ENCODE peak calls at places on chromosomes 1 and 21, in ten cellular contexts. Q is Right ventricle myocardium superior; O is NB4; T is NCI-H774; M is WTC11; G is germinal center; J is lower leg skin; C is activated effector memory CD4-positive, alpha-beta T cell treated with anti-CD3 and anti-CD28 coated beads, Interleukin-2, amount 50 U/mL, for 16 hours; N is progenitor cell of endocrine pancreas; H is PC-9. L is an unnamed sample.

GRCh38 chr1:36321119-36321951 is 2.1 kb downstream of the EVA1B start:
- DNase-seq in N (no peak), Q (peak; percentile 87), C (peak; percentile 80), T (no peak), O (peak; percentile 84), J (peak; percentile 75), M (peak; percentile 91), G (peak; percentile 44), H (no peak), L (peak; percentile 90)

GRCh38 chr1:91314643-91315042 is 90.0 kb downstream of the HFM1 start:
- DNase-seq in H (no peak), G (no peak), Q (no peak), C (no peak), T (no peak), J (no peak), M (no peak), O (no peak), N (no peak), L (no peak)

GRCh38 chr21:45135122-45135521 is 60.7 kb downstream of the ADARB1 start:
- DNase-seq in Q (no peak), G (no peak), O (no peak), T (no peak), M (no peak), J (no peak), C (no peak), N (no peak), H (no peak), L (no peak)

GRCh38 chr1:232635778-232636356 is 5.9 kb upstream of the SIPA1L2 start:
- DNase-seq in N (no peak), C (no peak), M (no peak), G (peak; percentile 51), Q (no peak), J (no peak), T (peak; percentile 49), H (no peak), O (peak; percentile 61), L (peak; percentile 22)

GRCh38 chr1:89068291-89068690 is 3.3 kb upstream of the GBP1 start:
- DNase-seq in G (no peak), Q (no peak), M (no peak), N (no peak), O (no peak), T (no peak), J (no peak), C (no peak), H (peak; percentile 15), L (no peak)

GRCh38 chr1:28507247-28507645 is 1.4 kb downstream of the RCC1 start:
- DNase-seq in G (no peak), C (peak; percentile 72), O (peak; percentile 48), M (no peak), J (no peak), H (no peak), N (no peak), T (no peak), Q (no peak), L (no peak)

GRCh38 chr1:206472454-206472853 is 2.2 kb downstream of the IKBKE start:
- DNase-seq in H (no peak), G (no peak), T (no peak), J (no peak), N (no peak), O (peak; percentile 97), Q (peak; percentile 58), M (peak; percentile 45), C (peak; percentile 73), L (no peak)

GRCh38 chr21:37257526-37257966 is 9.6 kb downstream of the VPS26C start:
- DNase-seq in C (no peak), T (peak; percentile 58), J (no peak), O (peak; percentile 76), M (no peak), Q (peak; percentile 53), N (no peak), H (no peak), G (peak; percentile 22), L (no peak)

GRCh38 chr1:90505806-90506205 is 211.3 kb downstream of the BARHL2 start:
- DNase-seq in C (no peak), J (no peak), Q (no peak), M (no peak), G (no peak), T (no peak), N (no peak), H (no peak), O (no peak), L (no peak)

GRCh38 chr1:15848143-15848928 is 829 bp downstream of the SPEN start:
- DNase-seq in M (peak; percentile 44), T (no peak), N (peak; percentile 13), J (peak; percentile 27), O (peak; percentile 69), G (no peak), H (no peak), C (peak; percentile 85), Q (peak; percentile 63), L (no peak)

GRCh38 chr1:167517535-167518330 is 596 bp downstream of the CD247 start:
- DNase-seq in T (no peak), Q (no peak), N (no peak), H (peak; percentile 62), O (no peak), C (peak; percentile 96), G (no peak), J (no peak), M (no peak), L (no peak)

GRCh38 chr1:36093919-36094318 is 5.2 kb downstream of the ADPRS start:
- DNase-seq in O (no peak), T (no peak), J (no peak), H (no peak), C (peak; percentile 43), M (no peak), Q (no peak), N (no peak), G (no peak), L (no peak)

GRCh38 chr1:202664083-202664482 is 46.2 kb downstream of the SYT2 start:
- DNase-seq in G (no peak), O (no peak), J (no peak), N (no peak), H (no peak), Q (no peak), M (no peak), C (no peak), T (no peak), L (no peak)

GRCh38 chr1:200837931-200838571 is 34.7 kb upstream of the GPR25 start:
- DNase-seq in M (no peak), J (no peak), C (no peak), T (no peak), O (peak; percentile 26), H (no peak), Q (no peak), G (no peak), N (no peak), L (peak; percentile 4)

GRCh38 chr1:2603521-2604155 is 17.1 kb downstream of the PRXL2B start:
- DNase-seq in J (no peak), Q (peak; percentile 26), H (no peak), T (no peak), N (no peak), O (no peak), G (no peak), M (peak; percentile 10), C (no peak), L (no peak)

GRCh38 chr1:21896652-21897532 is 40.2 kb downstream of the HSPG2 start:
- DNase-seq in G (no peak), H (peak; percentile 72), M (peak; percentile 31), C (no peak), T (no peak), N (no peak), Q (peak; percentile 91), O (no peak), J (peak; percentile 83), L (no peak)

GRCh38 chr1:190747643-190748186 is 270.1 kb upstream of the BRINP3 start:
- DNase-seq in M (no peak), O (no peak), T (no peak), Q (no peak), G (no peak), C (no peak), H (no peak), N (no peak), J (no peak), L (no peak)

GRCh38 chr1:47618830-47619229 is 181.0 kb downstream of the FOXD2 start:
- DNase-seq in C (no peak), G (no peak), T (no peak), Q (no peak), J (peak; percentile 4), N (no peak), M (no peak), H (peak; percentile 7), O (no peak), L (no peak)

GRCh38 chr21:44914176-44914874 is 6.4 kb downstream of the ITGB2 start:
- DNase-seq in N (no peak), J (no peak), G (peak; percentile 49), Q (peak; percentile 71), H (no peak), C (peak; percentile 83), O (peak; percentile 90), M (no peak), T (no peak), L (no peak)

GRCh38 chr1:237565236-237565635 is 325.5 kb downstream of the ZP4 start:
- DNase-seq in O (no peak), Q (no peak), J (no peak), H (no peak), C (no peak), G (no peak), M (no peak), T (no peak), N (no peak), L (no peak)

GRCh38 chr1:242556276-242556675 is 31.8 kb upstream of the PLD5 start:
- DNase-seq in J (no peak), H (no peak), N (no peak), C (no peak), O (no peak), T (no peak), G (no peak), M (no peak), Q (no peak), L (no peak)

GRCh38 chr1:161198877-161199431 is at the start of gene ADAMTS4:
- DNase-seq in J (peak; percentile 62), Q (peak; percentile 71), M (peak; percentile 42), C (no peak), G (no peak), H (no peak), N (no peak), T (no peak), O (no peak), L (peak; percentile 81)

GRCh38 chr1:203267347-203267846 is 37.9 kb upstream of the BTG2 start:
- DNase-seq in T (peak; percentile 84), M (peak; percentile 86), J (peak; percentile 88), G (peak; percentile 65), C (peak; percentile 92), H (peak; percentile 68), N (peak; percentile 78), Q (peak; percentile 89), O (peak; percentile 89), L (peak; percentile 76)

GRCh38 chr1:151624783-151625182 is 12.9 kb downstream of the SNX27 start:
- DNase-seq in G (no peak), M (no peak), J (no peak), N (no peak), H (no peak), C (no peak), T (no peak), Q (no peak), O (no peak), L (no peak)

GRCh38 chr1:32743380-32744062 is 41.0 kb upstream of the SYNC start:
- DNase-seq in J (no peak), C (no peak), G (no peak), Q (no peak), O (no peak), M (no peak), H (peak; percentile 43), N (no peak), T (no peak), L (no peak)

GRCh38 chr1:2195785-2196184 is 1.2 kb upstream of the FAAP20 start:
- DNase-seq in Q (no peak), O (no peak), J (no peak), C (no peak), N (no peak), M (no peak), G (no peak), H (no peak), T (no peak), L (no peak)

GRCh38 chr21:44322621-44323325 is 16.4 kb downstream of the CFAP410 start:
- DNase-seq in N (no peak), J (no peak), H (no peak), Q (no peak), T (no peak), C (no peak), G (no peak), M (no peak), O (no peak), L (no peak)

GRCh38 chr1:2091611-2092604 is 41.7 kb downstream of the PRKCZ start:
- DNase-seq in C (peak; percentile 80), Q (peak; percentile 63), H (no peak), O (peak; percentile 69), J (no peak), N (peak; percentile 25), T (no peak), G (no peak), M (peak; percentile 83), L (no peak)